ENCODE peak calls at places on chromosomes 6 and 20, in eight cellular contexts. F, E, J, P, K, W, Z and H are unnamed samples.

GRCh38 chr6:142071981-142072380 is 60.7 kb upstream of the GJE1 start:
- DNase-seq in P (no peak), W (no peak), Z (no peak), K (peak), E (no peak), F (no peak), J (peak), H (no peak)

GRCh38 chr6:118216751-118217150 is 309.7 kb downstream of the SLC35F1 start:
- DNase-seq in K (no peak), P (no peak), W (no peak), Z (no peak), E (no peak), F (no peak), J (no peak), H (no peak)

GRCh38 chr20:1800777-1801176 is 94.4 kb upstream of the SIRPA start:
- DNase-seq in P (no peak), E (no peak), Z (no peak), F (no peak), W (no peak), K (no peak), J (no peak), H (no peak)

GRCh38 chr6:25038992-25039391 is 103.2 kb upstream of the RIPOR2 start:
- DNase-seq in K (no peak), F (no peak), P (no peak), E (no peak), Z (no peak), J (no peak), W (no peak), H (no peak)

GRCh38 chr20:50834599-50835005 is 39.7 kb downstream of the BCAS4 start:
- DNase-seq in Z (no peak), K (no peak), P (no peak), J (no peak), E (no peak), W (no peak), F (no peak), H (peak)

GRCh38 chr6:17986656-17987575 is 519 bp downstream of the KIF13A start:
- DNase-seq in Z (peak), P (no peak), J (peak), K (peak), E (no peak), F (peak), W (peak), H (no peak)

GRCh38 chr6:113598786-113599185 is 258.4 kb upstream of the MARCKS start:
- DNase-seq in J (no peak), F (no peak), P (no peak), K (no peak), E (no peak), Z (no peak), W (no peak), H (no peak)

GRCh38 chr6:88380083-88380482 is 213.9 kb upstream of the CNR1 start:
- DNase-seq in W (peak), K (no peak), J (no peak), E (peak), P (no peak), Z (no peak), F (peak), H (peak)

GRCh38 chr6:79494841-79495240 is 42.4 kb downstream of the LCA5 start:
- DNase-seq in K (peak), J (peak), W (no peak), F (no peak), E (no peak), P (no peak), Z (no peak), H (no peak)

GRCh38 chr6:168414696-168415095 is 26.3 kb upstream of the SMOC2 start:
- DNase-seq in W (no peak), P (no peak), Z (no peak), J (no peak), F (no peak), K (no peak), E (no peak), H (no peak)

GRCh38 chr6:150720774-150721233 is 121.1 kb downstream of the PLEKHG1 start:
- DNase-seq in P (peak), Z (peak), J (peak), W (no peak), F (no peak), E (no peak), K (peak), H (no peak)

GRCh38 chr20:61628901-61629300 is 376.8 kb downstream of the CDH4 start:
- DNase-seq in K (no peak), P (no peak), J (no peak), W (peak), E (no peak), Z (no peak), F (peak), H (peak)

GRCh38 chr6:35327349-35328027 is 14.9 kb upstream of the PPARD start:
- DNase-seq in F (no peak), W (peak), P (no peak), K (peak), J (peak), E (no peak), Z (peak), H (no peak)

GRCh38 chr6:165850434-165851019 is 187.5 kb upstream of the PDE10A start:
- DNase-seq in W (peak), P (no peak), J (peak), K (peak), E (no peak), F (peak), Z (peak), H (no peak)

GRCh38 chr6:150723857-150724256 is 124.2 kb downstream of the PLEKHG1 start:
- DNase-seq in E (peak), J (peak), K (no peak), Z (no peak), F (no peak), W (no peak), P (no peak), H (no peak)

GRCh38 chr20:49641683-49642649 is 71.7 kb downstream of the B4GALT5 start:
- DNase-seq in K (no peak), F (no peak), Z (no peak), J (no peak), W (no peak), E (no peak), P (no peak), H (no peak)

GRCh38 chr6:1609662-1610496 is at the start of gene FOXC1:
- DNase-seq in P (no peak), Z (no peak), E (peak), J (peak), W (no peak), K (peak), F (peak), H (peak)

GRCh38 chr6:138865480-138866101 is 69.7 kb downstream of the ECT2L start:
- DNase-seq in K (no peak), F (no peak), E (no peak), P (no peak), Z (no peak), J (no peak), W (no peak), H (no peak)

GRCh38 chr20:34083781-34084180 is 28.3 kb downstream of the EIF2S2 start:
- DNase-seq in J (no peak), F (no peak), P (no peak), Z (no peak), K (no peak), E (no peak), W (no peak), H (no peak)

GRCh38 chr6:35469711-35470662 is 1.8 kb downstream of the RPL10A start:
- DNase-seq in J (peak), P (no peak), F (peak), Z (no peak), W (no peak), E (no peak), K (no peak), H (no peak)

GRCh38 chr6:33995873-33996475 is 149.9 kb downstream of the GRM4 start:
- DNase-seq in F (peak), K (no peak), Z (no peak), J (no peak), W (no peak), P (no peak), E (no peak), H (no peak)

GRCh38 chr6:73579851-73580246 is 59.0 kb upstream of the EEF1A1 start:
- DNase-seq in Z (no peak), F (peak), W (no peak), J (peak), K (peak), P (peak), E (peak), H (peak)

GRCh38 chr20:4110885-4111284 is 95.5 kb upstream of the RNF24 start:
- DNase-seq in P (no peak), W (no peak), J (no peak), Z (no peak), F (no peak), E (no peak), K (no peak), H (no peak)

GRCh38 chr6:67496191-67496590 is 1138.9 kb upstream of the ADGRB3 start:
- DNase-seq in K (no peak), W (no peak), F (no peak), E (no peak), J (no peak), Z (no peak), P (no peak), H (no peak)

GRCh38 chr6:10412165-10412947 is 2.5 kb downstream of the TFAP2A start:
- DNase-seq in P (no peak), J (peak), W (no peak), E (peak), F (peak), Z (no peak), K (peak), H (no peak)

GRCh38 chr6:1856381-1856780 is 246.7 kb downstream of the FOXC1 start:
- DNase-seq in Z (peak), W (no peak), J (no peak), E (peak), K (no peak), F (peak), P (peak), H (peak)

GRCh38 chr6:132235596-132236280 is 165.5 kb downstream of the MOXD1 start:
- DNase-seq in K (no peak), Z (no peak), E (no peak), J (no peak), P (no peak), F (no peak), W (no peak), H (no peak)

GRCh38 chr20:62831361-62831788 is 14.5 kb downstream of the COL9A3 start:
- DNase-seq in P (no peak), Z (no peak), E (no peak), K (no peak), J (no peak), W (no peak), F (peak), H (no peak)

GRCh38 chr6:17972074-17972966 is 15.1 kb downstream of the KIF13A start:
- DNase-seq in K (no peak), F (no peak), P (no peak), Z (no peak), J (peak), E (no peak), W (no peak), H (no peak)

GRCh38 chr20:58028123-58028522 is 200.3 kb downstream of the ANKRD60 start:
- DNase-seq in E (no peak), F (no peak), P (no peak), J (peak), Z (no peak), K (peak), W (no peak), H (no peak)

GRCh38 chr6:83853968-83854501 is 875 bp downstream of the RIPPLY2 start:
- DNase-seq in E (no peak), W (no peak), F (no peak), Z (no peak), J (peak), P (no peak), K (peak), H (no peak)

GRCh38 chr6:83853178-83853967 is at the start of gene RIPPLY2:
- DNase-seq in E (no peak), K (peak), Z (no peak), J (peak), W (peak), P (no peak), F (peak), H (no peak)

GRCh38 chr6:83849610-83850009 is 3.5 kb upstream of the RIPPLY2 start:
- DNase-seq in E (no peak), Z (no peak), F (no peak), K (peak), J (no peak), P (no peak), W (no peak), H (no peak)

GRCh38 chr6:83854766-83855165 is 1.6 kb downstream of the RIPPLY2 start:
- DNase-seq in P (no peak), J (no peak), F (no peak), E (no peak), Z (no peak), K (no peak), W (no peak), H (no peak)

DNA sequence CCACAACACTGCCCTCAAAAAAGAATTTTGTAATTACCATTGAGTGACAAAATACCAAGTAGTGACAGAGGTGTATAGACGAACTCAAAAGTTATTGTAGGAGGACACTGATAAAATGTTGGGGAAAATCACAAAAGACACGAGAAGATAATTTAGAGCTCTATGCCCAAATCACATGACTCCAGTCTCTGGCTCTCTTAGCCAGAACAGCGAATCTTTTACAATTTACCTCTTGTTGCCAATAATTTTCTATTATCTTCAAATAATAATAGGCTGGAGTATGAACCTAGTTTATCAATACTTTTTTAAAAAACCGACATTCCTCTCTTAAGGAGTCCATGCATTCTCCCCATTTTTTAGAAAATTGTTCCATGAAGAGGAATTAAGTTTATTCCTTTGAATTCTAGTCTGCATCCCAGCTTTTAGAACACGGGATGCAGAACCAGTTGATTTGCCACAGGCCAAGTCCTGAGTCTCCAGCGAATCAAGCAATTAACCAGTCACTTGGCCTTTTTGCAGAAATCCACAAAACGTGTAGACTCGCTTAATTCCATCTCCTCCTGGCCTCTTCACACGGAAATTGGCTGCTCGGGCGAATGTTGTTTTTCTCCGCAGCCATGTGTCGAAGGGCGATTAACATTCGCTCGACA is 507 bp upstream of the RIPPLY2 start:
- DNase-seq in E (no peak), F (no peak), K (no peak), W (no peak), Z (no peak), J (no peak), P (no peak), H (no peak)
- H3K4me3 ChIP-seq in E (peak), F (peak), K (peak), W (peak), Z (peak), J (peak), P (peak), H (peak)

DNA sequence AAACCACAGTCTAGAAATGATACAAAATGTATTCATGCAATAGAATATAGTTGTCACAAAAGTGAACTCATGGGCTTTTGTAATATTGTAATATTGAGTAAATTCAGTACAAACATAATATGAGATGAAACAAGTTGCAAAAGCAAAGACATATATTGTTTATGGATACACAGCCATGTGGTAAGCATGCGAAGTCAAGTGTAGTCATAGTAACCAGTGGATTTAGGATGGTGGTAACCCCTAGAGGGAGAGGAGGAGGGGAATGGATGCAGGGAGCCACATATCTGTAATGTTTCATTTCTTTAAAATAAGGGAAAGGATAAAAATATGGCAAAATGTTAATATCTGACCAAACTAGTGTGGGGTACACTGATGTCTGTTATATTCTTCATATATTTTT is 47.4 kb downstream of the ARMC2 start:
- DNase-seq in P (no peak), F (no peak), J (no peak), W (no peak), Z (no peak), K (no peak), E (no peak), H (no peak)
- H3K4me3 ChIP-seq in P (no peak), F (no peak), J (no peak), W (no peak), Z (no peak), K (no peak), E (no peak), H (no peak)

GRCh38 chr6:57302477-57302876 is 15.0 kb upstream of the PRIM2 start:
- DNase-seq in Z (no peak), E (no peak), F (no peak), K (no peak), P (no peak), W (no peak), J (no peak), H (no peak)

GRCh38 chr6:57305754-57306153 is 11.7 kb upstream of the PRIM2 start:
- DNase-seq in W (no peak), E (peak), P (no peak), K (no peak), Z (no peak), J (no peak), F (no peak), H (no peak)

GRCh38 chr6:57303931-57304681 is 13.3 kb upstream of the PRIM2 start:
- DNase-seq in W (no peak), K (no peak), Z (no peak), E (peak), P (no peak), J (no peak), F (no peak), H (peak)

GRCh38 chr6:57306273-57306672 is 11.2 kb upstream of the PRIM2 start:
- DNase-seq in Z (no peak), F (no peak), E (no peak), J (no peak), W (no peak), P (no peak), K (no peak), H (no peak)

DNA sequence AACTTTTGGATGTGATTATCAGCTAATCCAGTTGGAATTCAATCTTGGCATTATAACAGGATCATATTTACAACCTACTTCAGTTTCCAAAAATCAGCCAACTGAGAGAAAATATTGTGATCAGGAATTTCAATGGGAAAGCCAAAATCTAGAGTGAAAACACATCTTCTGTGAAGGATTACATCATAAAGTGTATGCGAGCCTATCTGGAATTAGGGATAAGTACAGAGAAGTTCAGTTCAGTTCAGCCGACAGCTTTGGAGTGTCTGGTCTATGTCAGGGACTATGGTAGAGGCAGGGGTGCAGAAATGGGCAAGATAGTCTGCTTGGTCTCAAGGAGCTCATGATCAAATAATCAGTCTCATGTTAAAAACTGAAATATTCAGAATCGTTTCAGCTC is 12.3 kb upstream of the PRIM2 start:
- DNase-seq in P (no peak), F (no peak), Z (no peak), K (no peak), E (no peak), J (no peak), W (no peak), H (no peak)
- H3K4me3 ChIP-seq in P (no peak), F (no peak), Z (no peak), K (no peak), E (no peak), J (no peak), W (no peak), H (no peak)

GRCh38 chr6:82396964-82397761 is 33.5 kb downstream of the TPBG start:
- DNase-seq in K (no peak), W (no peak), F (no peak), E (peak), J (no peak), Z (no peak), P (no peak), H (peak)
- H3K4me3 ChIP-seq in K (no peak), W (no peak), F (no peak), E (no peak), J (no peak), Z (no peak), P (no peak), H (no peak)

GRCh38 chr6:158027590-158028285 is 46.1 kb downstream of the SYNJ2 start:
- DNase-seq in W (no peak), K (no peak), J (peak), Z (no peak), E (no peak), P (no peak), F (peak), H (no peak)

GRCh38 chr6:158026901-158027589 is 45.4 kb downstream of the SYNJ2 start:
- DNase-seq in K (no peak), J (no peak), P (no peak), Z (no peak), W (no peak), F (peak), E (no peak), H (no peak)

GRCh38 chr6:158024566-158025297 is 43.1 kb downstream of the SYNJ2 start:
- DNase-seq in W (no peak), F (peak), K (no peak), E (no peak), Z (no peak), P (no peak), J (no peak), H (no peak)

GRCh38 chr6:158028421-158028820 is 46.8 kb downstream of the SYNJ2 start:
- DNase-seq in E (no peak), J (no peak), Z (no peak), P (no peak), K (no peak), F (peak), W (no peak), H (no peak)

GRCh38 chr6:158026054-158026900 is 44.6 kb downstream of the SYNJ2 start:
- DNase-seq in W (no peak), P (no peak), K (peak), J (peak), Z (peak), E (peak), F (peak), H (peak)
- H3K4me3 ChIP-seq in W (no peak), P (peak), K (no peak), J (no peak), Z (peak), E (peak), F (peak), H (peak)

GRCh38 chr20:37695684-37696342 is 2.0 kb downstream of the CTNNBL1 start:
- DNase-seq in P (no peak), Z (no peak), W (no peak), K (no peak), J (no peak), F (no peak), E (no peak), H (no peak)
- H3K4me3 ChIP-seq in P (peak), Z (no peak), W (no peak), K (no peak), J (no peak), F (no peak), E (no peak), H (no peak)

GRCh38 chr6:163230901-163231300 is 183.6 kb upstream of the QKI start:
- DNase-seq in Z (no peak), F (no peak), W (no peak), P (no peak), K (no peak), J (no peak), E (no peak), H (no peak)

GRCh38 chr6:163229050-163229449 is 185.5 kb upstream of the QKI start:
- DNase-seq in J (no peak), P (no peak), Z (no peak), E (no peak), K (no peak), F (no peak), W (no peak), H (no peak)

GRCh38 chr6:163232015-163232523 is 182.4 kb upstream of the QKI start:
- DNase-seq in K (no peak), J (no peak), W (no peak), Z (no peak), E (no peak), F (no peak), P (no peak), H (no peak)

GRCh38 chr6:163231356-163232014 is 183.0 kb upstream of the QKI start:
- DNase-seq in W (no peak), F (no peak), Z (no peak), E (no peak), P (no peak), K (no peak), J (no peak), H (no peak)

GRCh38 chr6:163232649-163233048 is 181.9 kb upstream of the QKI start:
- DNase-seq in K (no peak), P (no peak), E (no peak), Z (no peak), J (no peak), F (no peak), W (no peak), H (no peak)
- H3K4me3 ChIP-seq in K (no peak), P (no peak), E (no peak), Z (no peak), J (no peak), F (no peak), W (no peak), H (no peak)